ENCODE peak calls at places on chromosome 18, in eight cellular contexts. O is posterior vena cava; W is T-helper 1 cell; T is iPS DF 19.7; K is lung microvascular endothelial cell; U is uterus; V is activated T-helper 9 cell treated with anti-CD3 and anti-CD28 coated beads, Interleukin-2, amount 50 U/mL, for 16 hours; G is activated CD8-positive, alpha-beta T cell treated with anti-CD3 and anti-CD28 coated beads for 36 hours. R is an unnamed sample.
A peak's percentile ranks its signal among the peaks of the same experiment; 100 is the strongest.

GRCh38 chr18:3246636-3247242 is 862 bp upstream of the MYL12A start:
- DNase-seq in O (peak; percentile 83), W (no peak), T (no peak), K (no peak), U (peak; percentile 48), V (no peak), G (peak; percentile 34), R (no peak)

GRCh38 chr18:9365406-9365805 is 30.8 kb downstream of the TWSG1 start:
- DNase-seq in O (no peak), W (no peak), T (no peak), K (peak; percentile 6), U (no peak), V (no peak), G (no peak), R (no peak)

GRCh38 chr18:47996091-47996541 is 65.7 kb upstream of the SMAD2 start:
- DNase-seq in O (no peak), W (no peak), T (no peak), K (no peak), U (no peak), V (no peak), G (no peak), R (no peak)

GRCh38 chr18:8367217-8367988 is 241.8 kb upstream of the RAB12 start:
- DNase-seq in O (no peak), W (peak; percentile 7), T (peak; percentile 67), K (peak; percentile 25), U (no peak), V (no peak), G (peak; percentile 25), R (peak; percentile 77)

GRCh38 chr18:38198956-38199355 is 633.4 kb upstream of the CELF4 start:
- DNase-seq in O (no peak), W (no peak), T (no peak), K (no peak), U (no peak), V (no peak), G (no peak), R (no peak)

GRCh38 chr18:54229660-54230059 is 5.2 kb upstream of the MBD2 start:
- DNase-seq in O (no peak), W (no peak), T (no peak), K (no peak), U (no peak), V (no peak), G (peak; percentile 64), R (no peak)

GRCh38 chr18:22988208-22988607 is 55.1 kb downstream of the RBBP8 start:
- DNase-seq in O (no peak), W (no peak), T (no peak), K (no peak), U (no peak), V (no peak), G (no peak), R (no peak)

GRCh38 chr18:49898421-49898820 is 85.1 kb upstream of the ACAA2 start:
- DNase-seq in O (no peak), W (peak; percentile 34), T (no peak), K (peak; percentile 83), U (peak; percentile 19), V (peak; percentile 9), G (peak; percentile 85), R (no peak)

GRCh38 chr18:3345885-3346284 is 84.0 kb downstream of the MYL12B start:
- DNase-seq in O (no peak), W (no peak), T (no peak), K (no peak), U (peak; percentile 49), V (no peak), G (no peak), R (no peak)

GRCh38 chr18:22694954-22695353 is 238.2 kb upstream of the RBBP8 start:
- DNase-seq in O (peak; percentile 90), W (no peak), T (peak; percentile 9), K (peak; percentile 82), U (peak; percentile 91), V (no peak), G (no peak), R (no peak)

GRCh38 chr18:67373636-67374035 is 142.9 kb downstream of the DSEL start:
- DNase-seq in O (no peak), W (no peak), T (no peak), K (no peak), U (no peak), V (no peak), G (no peak), R (no peak)

GRCh38 chr18:1522249-1522615 is 617.6 kb downstream of the ADCYAP1 start:
- DNase-seq in O (no peak), W (no peak), T (no peak), K (no peak), U (no peak), V (no peak), G (no peak), R (no peak)

GRCh38 chr18:46226461-46226860 is 122.3 kb downstream of the HAUS1 start:
- DNase-seq in O (no peak), W (no peak), T (no peak), K (no peak), U (no peak), V (no peak), G (no peak), R (no peak)

GRCh38 chr18:5941869-5942268 is 46.5 kb upstream of the TMEM200C start:
- DNase-seq in O (no peak), W (no peak), T (peak; percentile 59), K (no peak), U (no peak), V (no peak), G (no peak), R (no peak)

GRCh38 chr18:8898990-8899389 is 193.6 kb downstream of the MTCL1 start:
- DNase-seq in O (no peak), W (no peak), T (no peak), K (no peak), U (no peak), V (no peak), G (no peak), R (no peak)

R was measured in NCI-H774.